ENCODE peak calls at places on chromosomes 16 and 17, in eight cellular contexts. L, R, T, M, K, V, E and Q are unnamed samples.

GRCh38 chr17:35359396-35359795 is 14.0 kb downstream of the SLFN11 start:
- DNase-seq in T (no peak), R (no peak), V (no peak), L (no peak), E (no peak), M (no peak), K (no peak), Q (no peak)

GRCh38 chr17:81905993-81906392 is 4.0 kb downstream of the NPB start:
- DNase-seq in R (no peak), V (no peak), M (no peak), T (no peak), K (no peak), E (no peak), L (no peak), Q (no peak)

GRCh38 chr16:12289175-12290063 is 312.9 kb downstream of the SNX29 start:
- DNase-seq in K (no peak), E (no peak), L (peak; percentile 89), M (no peak), V (no peak), T (no peak), R (peak; percentile 34), Q (peak; percentile 53)

GRCh38 chr17:62950067-62950466 is 16.0 kb upstream of the TANC2 start:
- DNase-seq in V (no peak), M (no peak), L (no peak), E (no peak), T (no peak), R (peak; percentile 87), K (no peak), Q (peak; percentile 84)

GRCh38 chr16:53154513-53154912 is 99.7 kb downstream of the CHD9 start:
- DNase-seq in K (no peak), R (no peak), L (no peak), V (no peak), E (no peak), T (no peak), M (no peak), Q (no peak)

GRCh38 chr17:35786941-35787432 is 8.5 kb downstream of the MMP28 start:
- DNase-seq in T (no peak), E (no peak), L (no peak), V (peak; percentile 42), M (no peak), R (no peak), K (no peak), Q (peak; percentile 8)

GRCh38 chr16:85111184-85111583 is 1.1 kb downstream of the CIBAR2 start:
- DNase-seq in R (no peak), E (no peak), K (no peak), V (no peak), T (no peak), M (no peak), L (no peak), Q (no peak)

GRCh38 chr16:635573-636205 is 416 bp downstream of the METTL26 start:
- DNase-seq in L (no peak), T (no peak), E (no peak), R (no peak), V (no peak), K (no peak), M (no peak), Q (no peak)

GRCh38 chr17:44933824-44934744 is 13.5 kb downstream of the KIF18B start:
- DNase-seq in V (peak; percentile 43), T (no peak), K (no peak), L (no peak), R (no peak), M (no peak), E (no peak), Q (no peak)

GRCh38 chr17:27747462-27748359 is 52.6 kb downstream of the NOS2 start:
- DNase-seq in M (no peak), R (no peak), E (no peak), T (no peak), V (no peak), K (peak; percentile 81), L (no peak), Q (no peak)

GRCh38 chr17:81401727-81402529 is 6.7 kb downstream of the BAHCC1 start:
- DNase-seq in K (no peak), E (no peak), R (no peak), T (peak; percentile 69), L (no peak), V (no peak), M (no peak), Q (peak; percentile 55)

GRCh38 chr16:70381604-70382342 is 35.1 kb downstream of the DDX19A start:
- DNase-seq in R (no peak), M (peak; percentile 93), V (no peak), E (peak; percentile 19), T (no peak), L (no peak), K (no peak), Q (no peak)

GRCh38 chr16:57349212-57350031 is 9.2 kb upstream of the CCL22 start:
- DNase-seq in E (no peak), V (no peak), L (no peak), M (peak; percentile 66), K (no peak), R (no peak), T (no peak), Q (peak; percentile 32)

GRCh38 chr16:3001316-3001715 is 11.4 kb upstream of the CLDN9 start:
- DNase-seq in V (no peak), R (no peak), T (no peak), K (no peak), L (no peak), E (no peak), M (no peak), Q (no peak)

GRCh38 chr16:66553223-66553622 is 847 bp downstream of the CKLF start:
- DNase-seq in K (no peak), V (no peak), T (no peak), E (no peak), L (no peak), R (peak; percentile 29), M (no peak), Q (peak; percentile 44)

GRCh38 chr16:20874088-20874581 is 26.0 kb downstream of the DCUN1D3 start:
- DNase-seq in M (no peak), V (no peak), T (no peak), L (no peak), R (no peak), E (no peak), K (no peak), Q (no peak)

GRCh38 chr17:49390548-49391324 is 23.9 kb downstream of the PHB1 start:
- DNase-seq in L (peak; percentile 46), R (peak; percentile 58), M (no peak), T (no peak), E (no peak), K (no peak), V (no peak), Q (peak; percentile 48)

GRCh38 chr17:71409712-71410111 is 711.1 kb upstream of the SOX9 start:
- DNase-seq in L (no peak), M (no peak), R (no peak), E (no peak), K (no peak), T (no peak), V (no peak), Q (no peak)
- TF ChIP-seq EP300 in L (no peak), M (no peak), R (no peak), E (no peak), K (no peak), T (no peak), V (no peak), Q (no peak)

DNA sequence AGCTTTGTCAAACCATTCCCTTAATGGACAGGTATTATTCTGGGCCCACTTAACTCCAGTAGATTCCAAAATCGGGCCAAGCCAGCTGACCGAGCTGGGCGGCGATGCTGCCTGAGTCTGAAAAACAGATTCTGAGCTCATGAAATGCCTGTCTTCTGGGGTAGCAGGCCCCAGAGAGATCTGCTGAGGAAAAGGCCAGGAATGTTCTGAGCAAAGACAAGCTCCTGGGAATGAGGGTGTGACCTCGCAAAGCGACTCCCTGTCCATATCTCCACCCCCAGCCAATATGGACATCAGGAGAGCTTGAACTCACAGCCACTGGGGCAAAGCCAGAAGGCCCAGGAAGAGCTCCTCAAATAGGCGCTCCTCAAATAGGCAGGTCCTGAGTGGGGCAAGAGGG is 23.7 kb downstream of the ZNF423 start:
- DNase-seq in K (no peak), E (peak; percentile 45), R (no peak), V (peak; percentile 70), T (no peak), L (no peak), M (no peak), Q (no peak)
- H3K27ac ChIP-seq in K (no peak overlapping the region), E (peak overlapping the region; percentile 79), R (peak overlapping the region; percentile 66), V (peak overlapping the region; percentile 78), T (no peak overlapping the region), L (no peak overlapping the region), M (peak overlapping the region; percentile 83), Q (peak overlapping the region; percentile 78)

GRCh38 chr16:78538919-78539318 is 439.5 kb downstream of the WWOX start:
- DNase-seq in R (no peak), T (no peak), M (no peak), E (no peak), K (no peak), L (no peak), V (no peak), Q (no peak)

GRCh38 chr16:78543066-78543465 is 443.6 kb downstream of the WWOX start:
- DNase-seq in V (no peak), R (no peak), M (no peak), L (no peak), T (no peak), K (no peak), E (no peak), Q (no peak)

GRCh38 chr16:78537511-78537910 is 438.1 kb downstream of the WWOX start:
- DNase-seq in K (no peak), E (no peak), L (no peak), M (no peak), R (no peak), T (no peak), V (no peak), Q (no peak)

GRCh38 chr16:78538284-78538683 is 438.8 kb downstream of the WWOX start:
- DNase-seq in M (no peak), R (no peak), K (no peak), T (no peak), E (no peak), V (no peak), L (no peak), Q (no peak)

DNA sequence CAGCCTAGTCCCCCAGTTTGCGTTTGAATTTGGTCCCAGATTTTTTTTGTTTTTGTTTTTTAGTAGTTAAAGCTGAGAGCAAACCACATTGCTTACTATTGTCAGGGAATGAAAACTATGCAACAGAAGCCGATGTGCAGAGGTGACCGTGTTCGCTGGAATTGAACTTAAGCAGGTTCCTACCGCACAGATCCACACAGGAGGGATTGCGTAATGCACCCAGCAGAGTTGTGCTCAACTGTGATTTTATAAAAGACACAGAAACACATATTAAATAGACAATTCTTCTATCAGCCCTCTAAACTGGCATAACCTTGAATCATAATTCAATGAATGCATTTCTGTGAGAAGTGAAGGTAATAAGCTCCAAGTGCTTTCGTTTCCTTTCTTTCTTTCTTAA is 443.0 kb downstream of the WWOX start:
- DNase-seq in M (no peak), L (no peak), V (no peak), E (no peak), K (no peak), R (no peak), T (no peak), Q (no peak)
- TF ChIP-seq EP300 in M (no peak), L (no peak), V (no peak), E (no peak), K (no peak), R (no peak), T (no peak), Q (no peak)

DNA sequence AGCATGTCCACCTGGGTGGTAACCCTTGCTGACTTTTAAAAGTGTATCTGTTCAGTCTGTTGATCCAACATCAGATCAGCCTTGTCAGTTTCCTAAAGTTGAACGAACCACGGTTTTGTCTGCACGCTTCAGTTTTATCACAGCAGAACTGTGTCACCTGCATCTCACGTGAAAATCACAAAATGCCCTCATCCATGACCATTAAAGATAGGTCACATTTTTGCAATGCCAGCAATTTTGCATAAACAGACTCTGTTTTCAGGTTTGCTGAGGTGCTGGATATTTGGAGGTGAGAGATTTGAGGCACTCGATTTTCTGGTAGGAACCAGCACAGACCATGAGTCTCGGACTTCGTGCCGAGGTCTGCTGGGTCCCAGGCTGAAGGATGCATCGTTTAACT is 3.0 kb downstream of the METRNL start:
- DNase-seq in R (no peak), V (no peak), M (no peak), K (no peak), T (no peak), L (no peak), E (no peak), Q (no peak)
- H3K27ac ChIP-seq in R (peak overlapping the region; percentile 94), V (peak overlapping the region; percentile 87), M (peak overlapping the region; percentile 91), K (no peak overlapping the region), T (no peak overlapping the region), L (no peak overlapping the region), E (peak overlapping the region; percentile 95), Q (peak overlapping the region; percentile 94)